ENCODE peak calls at places on chromosomes 12 and 14, in six cellular contexts. One of them, this sample, is unnamed.

GRCh38 chr14:22886500-22887259 is 3.7 kb downstream of the REM2 start:
- DNase-seq in GM23338: peak
- DNase-seq in HL-60: peak
- DNase-seq in GM12878: peak
- DNase-seq in SK-N-SH: peak
- DNase-seq in A549: peak
- DNase-seq in this sample: no peak

GRCh38 chr12:19772776-19773175 is 333.5 kb downstream of the AEBP2 start:
- DNase-seq in A549: no peak
- DNase-seq in SK-N-SH: no peak
- DNase-seq in GM23338: no peak
- DNase-seq in GM12878: no peak
- DNase-seq in HL-60: no peak
- DNase-seq in this sample: no peak

GRCh38 chr14:99475179-99475578 is 5.5 kb downstream of the SETD3 start:
- DNase-seq in GM23338: peak
- DNase-seq in SK-N-SH: no peak
- DNase-seq in GM12878: no peak
- DNase-seq in A549: no peak
- DNase-seq in HL-60: no peak
- DNase-seq in this sample: no peak

GRCh38 chr14:60642270-60642789 is 6.9 kb downstream of the SIX1 start:
- DNase-seq in HL-60: no peak
- DNase-seq in SK-N-SH: peak
- DNase-seq in GM23338: peak
- DNase-seq in GM12878: no peak
- DNase-seq in A549: no peak
- DNase-seq in this sample: no peak

GRCh38 chr14:90691627-90692026 is 124.6 kb downstream of the TTC7B start:
- DNase-seq in A549: no peak
- DNase-seq in GM23338: no peak
- DNase-seq in HL-60: no peak
- DNase-seq in GM12878: no peak
- DNase-seq in SK-N-SH: no peak
- DNase-seq in this sample: no peak

GRCh38 chr12:60123443-60124000 is 527.7 kb downstream of the SLC16A7 start:
- DNase-seq in A549: no peak
- DNase-seq in GM23338: no peak
- DNase-seq in HL-60: no peak
- DNase-seq in SK-N-SH: no peak
- DNase-seq in GM12878: no peak
- DNase-seq in this sample: no peak

GRCh38 chr14:80954771-80955299 is 586 bp upstream of the TSHR start:
- DNase-seq in SK-N-SH: peak
- DNase-seq in GM23338: peak
- DNase-seq in A549: peak
- DNase-seq in HL-60: peak
- DNase-seq in GM12878: no peak
- DNase-seq in this sample: peak

GRCh38 chr12:99253068-99253467 is 394.5 kb upstream of the GARIN6 start:
- DNase-seq in GM12878: no peak
- DNase-seq in HL-60: no peak
- DNase-seq in GM23338: peak
- DNase-seq in SK-N-SH: peak
- DNase-seq in A549: peak
- DNase-seq in this sample: no peak

GRCh38 chr14:103538291-103539055 is 9.5 kb downstream of the TRMT61A start:
- DNase-seq in A549: no peak
- DNase-seq in GM23338: no peak
- DNase-seq in SK-N-SH: peak
- DNase-seq in HL-60: no peak
- DNase-seq in GM12878: no peak
- DNase-seq in this sample: no peak

GRCh38 chr12:30450872-30451271 is 244.8 kb downstream of the IPO8 start:
- DNase-seq in A549: no peak
- DNase-seq in HL-60: no peak
- DNase-seq in GM12878: no peak
- DNase-seq in GM23338: no peak
- DNase-seq in SK-N-SH: peak
- DNase-seq in this sample: no peak

GRCh38 chr12:52076811-52077210 is 2.7 kb upstream of the SMIM41 start:
- DNase-seq in GM23338: no peak
- DNase-seq in A549: no peak
- DNase-seq in HL-60: no peak
- DNase-seq in GM12878: no peak
- DNase-seq in SK-N-SH: no peak
- DNase-seq in this sample: no peak

GRCh38 chr12:52074006-52074405 is 4.2 kb downstream of the ATG101 start:
- DNase-seq in HL-60: peak
- DNase-seq in GM12878: peak
- DNase-seq in SK-N-SH: no peak
- DNase-seq in GM23338: no peak
- DNase-seq in A549: no peak
- DNase-seq in this sample: no peak

GRCh38 chr12:52075409-52075724 is 4.1 kb upstream of the SMIM41 start:
- DNase-seq in SK-N-SH: no peak
- DNase-seq in GM23338: no peak
- DNase-seq in A549: no peak
- DNase-seq in GM12878: no peak
- DNase-seq in HL-60: no peak
- DNase-seq in this sample: no peak

GRCh38 chr12:52073531-52073950 is 3.8 kb downstream of the ATG101 start:
- DNase-seq in A549: no peak
- DNase-seq in HL-60: no peak
- DNase-seq in GM23338: no peak
- DNase-seq in GM12878: no peak
- DNase-seq in SK-N-SH: no peak
- DNase-seq in this sample: no peak

GRCh38 chr12:52074656-52075408 is 4.7 kb upstream of the SMIM41 start:
- DNase-seq in SK-N-SH: no peak
- DNase-seq in GM12878: no peak
- DNase-seq in GM23338: no peak
- DNase-seq in HL-60: no peak
- DNase-seq in A549: no peak
- DNase-seq in this sample: no peak
- TF ChIP-seq REST in SK-N-SH: no peak
- TF ChIP-seq REST in GM12878: no peak
- TF ChIP-seq REST in GM23338: no peak
- TF ChIP-seq REST in HL-60: no peak
- TF ChIP-seq REST in A549: no peak
- TF ChIP-seq REST in this sample: no peak

DNA sequence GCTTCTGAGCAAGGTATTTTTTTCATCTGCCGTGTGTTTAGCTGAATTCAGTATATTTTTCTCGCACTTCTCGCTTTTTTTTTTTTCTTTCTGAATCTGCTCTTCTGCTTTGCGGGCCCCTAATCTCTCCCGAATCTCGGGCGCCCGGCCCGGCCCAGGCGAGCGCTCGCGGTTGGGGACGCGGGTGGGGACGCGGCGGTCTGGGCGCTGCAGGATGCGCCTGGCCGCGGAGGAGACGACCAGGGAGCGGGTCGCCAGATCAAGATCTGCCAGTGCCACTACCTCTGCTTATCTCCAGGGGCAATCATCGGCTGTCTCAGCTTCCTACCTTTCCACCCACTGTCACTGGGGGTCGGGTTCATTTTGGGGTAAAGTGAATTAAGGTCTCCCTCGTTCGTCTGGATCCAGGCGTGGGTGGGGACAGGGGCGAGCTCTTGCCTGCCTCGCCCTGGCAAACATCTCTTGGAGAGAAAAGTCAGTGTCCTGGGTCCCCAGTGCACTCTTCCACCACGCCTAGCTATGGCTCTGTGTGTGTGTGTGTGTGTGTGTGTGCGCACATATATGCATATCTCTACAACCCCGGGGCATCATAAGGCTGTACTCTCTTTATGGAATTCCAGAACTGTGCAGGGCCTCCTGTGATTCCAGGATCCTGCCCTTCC is 422.3 kb downstream of the VRK1 start:
- DNase-seq in GM23338: peak
- DNase-seq in HL-60: no peak
- DNase-seq in SK-N-SH: peak
- DNase-seq in GM12878: no peak
- DNase-seq in A549: no peak
- DNase-seq in this sample: no peak
- TF ChIP-seq REST in GM23338: no peak
- TF ChIP-seq REST in HL-60: no peak
- TF ChIP-seq REST in SK-N-SH: no peak
- TF ChIP-seq REST in GM12878: no peak
- TF ChIP-seq REST in A549: no peak
- TF ChIP-seq REST in this sample: no peak

DNA sequence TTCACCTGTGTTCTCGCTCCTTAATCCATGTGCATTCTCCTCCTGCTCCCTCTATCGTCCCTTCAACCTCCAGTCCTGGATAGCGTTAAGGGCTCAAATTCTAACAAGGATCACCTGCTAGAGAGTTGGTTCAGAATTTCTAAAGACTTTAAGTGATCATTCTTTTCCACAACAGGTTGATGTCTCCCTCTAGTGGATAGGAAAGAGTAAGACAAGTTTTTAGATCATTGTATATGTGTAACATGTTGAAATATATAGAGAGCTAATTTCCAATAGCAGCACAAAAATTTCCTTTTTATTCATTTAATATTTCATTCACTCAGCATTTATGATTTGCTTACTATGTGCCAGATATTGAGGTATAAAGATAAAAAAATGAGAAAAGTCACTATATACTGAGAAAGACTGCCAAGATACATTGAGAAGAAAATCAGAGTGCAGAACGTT is 9.3 kb upstream of the ESR2 start:
- DNase-seq in GM23338: peak
- DNase-seq in HL-60: no peak
- DNase-seq in SK-N-SH: peak
- DNase-seq in A549: peak
- DNase-seq in GM12878: peak
- DNase-seq in this sample: peak
- TF ChIP-seq REST in GM23338: no peak
- TF ChIP-seq REST in HL-60: no peak
- TF ChIP-seq REST in SK-N-SH: no peak
- TF ChIP-seq REST in A549: no peak
- TF ChIP-seq REST in GM12878: no peak
- TF ChIP-seq REST in this sample: no peak

GRCh38 chr12:57133916-57134315 is 5.6 kb downstream of the LRP1 start:
- DNase-seq in GM12878: no peak
- DNase-seq in HL-60: no peak
- DNase-seq in GM23338: no peak
- DNase-seq in SK-N-SH: no peak
- DNase-seq in A549: no peak
- DNase-seq in this sample: no peak
- TF ChIP-seq REST in GM12878: no peak
- TF ChIP-seq REST in HL-60: no peak
- TF ChIP-seq REST in GM23338: no peak
- TF ChIP-seq REST in SK-N-SH: no peak
- TF ChIP-seq REST in A549: no peak
- TF ChIP-seq REST in this sample: no peak

DNA sequence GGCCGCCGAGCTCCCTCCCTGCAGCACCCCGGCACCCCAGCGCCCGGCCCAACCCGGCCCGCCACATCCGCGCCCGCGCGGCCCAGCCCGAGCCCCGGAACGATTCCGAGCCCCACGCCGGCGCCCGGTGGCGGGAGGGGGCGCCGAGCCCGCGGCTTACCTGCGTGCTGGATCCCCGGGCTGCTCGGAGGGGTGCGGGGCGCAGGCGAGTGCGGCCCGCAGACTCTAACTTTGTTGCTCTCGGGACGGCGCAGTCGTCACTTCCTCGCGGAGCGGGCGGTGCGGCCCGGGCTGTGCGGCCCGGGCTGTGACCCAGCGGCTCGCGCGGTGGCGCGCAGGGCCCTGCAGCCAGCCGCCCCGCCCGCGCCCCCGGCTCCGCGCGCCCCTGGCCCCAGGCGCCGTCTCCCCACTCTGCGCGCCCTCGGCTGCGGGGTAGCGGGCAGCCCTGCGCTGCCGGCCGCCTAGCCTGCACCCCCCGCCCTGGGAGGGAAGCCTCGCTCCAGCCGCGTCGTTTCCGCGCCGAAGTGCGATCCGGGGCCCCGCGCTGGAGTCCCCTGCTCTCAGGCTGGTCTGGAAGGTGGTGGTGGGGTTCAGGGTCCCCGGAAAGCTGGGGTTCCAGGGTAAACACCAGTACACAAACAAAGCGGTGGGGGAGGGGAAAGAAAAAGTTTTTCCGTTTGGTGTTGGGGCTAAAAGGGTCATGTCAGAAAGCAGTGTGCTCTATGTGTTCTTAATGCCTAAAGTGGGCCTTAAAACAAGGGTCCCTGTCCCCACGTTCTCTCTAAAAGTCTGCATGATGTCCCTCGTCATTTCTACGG is 64.5 kb upstream of the PTGR2 start:
- DNase-seq in SK-N-SH: peak
- DNase-seq in GM12878: no peak
- DNase-seq in HL-60: no peak
- DNase-seq in GM23338: peak
- DNase-seq in A549: no peak
- DNase-seq in this sample: no peak
- TF ChIP-seq REST in SK-N-SH: no peak
- TF ChIP-seq REST in GM12878: no peak
- TF ChIP-seq REST in HL-60: no peak
- TF ChIP-seq REST in GM23338: no peak
- TF ChIP-seq REST in A549: no peak
- TF ChIP-seq REST in this sample: no peak

DNA sequence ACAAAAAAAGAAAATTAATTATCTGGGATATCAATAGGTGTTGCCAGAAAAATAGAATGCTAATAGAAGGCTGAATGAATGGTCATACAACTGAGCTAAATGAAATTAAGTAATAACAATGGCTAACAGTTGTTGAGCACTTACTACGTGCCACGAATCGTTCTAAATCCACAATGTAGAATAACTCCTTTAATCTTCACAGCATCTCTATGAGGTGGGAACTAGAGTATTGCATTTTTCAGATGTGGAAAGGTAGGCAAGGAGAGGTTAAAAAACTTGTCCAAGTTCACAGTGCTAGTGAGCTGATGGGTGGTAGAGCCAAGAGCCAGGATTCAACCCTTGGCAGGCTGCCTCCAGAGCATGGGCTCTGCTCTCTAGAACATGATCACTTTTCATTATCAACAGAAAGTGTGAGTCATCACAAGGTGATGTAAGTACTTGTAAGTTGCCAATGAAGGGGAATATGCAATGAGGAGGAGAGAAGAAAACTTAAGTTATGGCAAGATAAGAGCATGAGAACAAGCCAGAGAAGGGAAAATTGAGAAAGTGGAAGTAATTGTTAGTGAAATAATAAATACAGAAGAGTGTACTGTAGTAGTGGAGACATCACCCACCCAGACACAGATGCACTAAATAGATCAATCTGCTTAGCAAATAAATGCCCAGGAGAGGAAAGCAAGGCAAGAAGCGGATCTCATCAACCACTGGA is 122.1 kb downstream of the PRKD1 start:
- DNase-seq in A549: no peak
- DNase-seq in HL-60: no peak
- DNase-seq in SK-N-SH: no peak
- DNase-seq in GM23338: no peak
- DNase-seq in GM12878: no peak
- DNase-seq in this sample: peak
- TF ChIP-seq REST in A549: no peak
- TF ChIP-seq REST in HL-60: no peak
- TF ChIP-seq REST in SK-N-SH: no peak
- TF ChIP-seq REST in GM23338: no peak
- TF ChIP-seq REST in GM12878: no peak
- TF ChIP-seq REST in this sample: no peak